ENCODE peak calls at places on chromosome 22, in eight cellular contexts. One of them, this sample, is unnamed.

GRCh38 chr22:46577361-46578249 is 40.2 kb upstream of the CELSR1 start:
- DNase-seq in activated CD4-positive, alpha-beta T cell treated with anti-CD3 and anti-CD28 coated beads for 24 hours: no peak
- DNase-seq in posterior vena cava: no peak
- DNase-seq in pancreas: peak; percentile 83
- DNase-seq in NCI-H345: no peak
- DNase-seq in HS-27A: no peak
- DNase-seq in posterior cingulate gyrus: no peak
- DNase-seq in BJ: no peak
- DNase-seq in this sample: no peak

GRCh38 chr22:36366291-36366708 is 21.5 kb downstream of the MYH9 start:
- DNase-seq in posterior vena cava: no peak
- DNase-seq in activated CD4-positive, alpha-beta T cell treated with anti-CD3 and anti-CD28 coated beads for 24 hours: no peak
- DNase-seq in NCI-H345: no peak
- DNase-seq in BJ: no peak
- DNase-seq in pancreas: no peak
- DNase-seq in HS-27A: no peak
- DNase-seq in posterior cingulate gyrus: no peak
- DNase-seq in this sample: peak; percentile 12

GRCh38 chr22:50261615-50262459 is at the start of gene MAPK12:
- DNase-seq in pancreas: no peak
- DNase-seq in posterior vena cava: no peak
- DNase-seq in HS-27A: no peak
- DNase-seq in posterior cingulate gyrus: no peak
- DNase-seq in BJ: no peak
- DNase-seq in activated CD4-positive, alpha-beta T cell treated with anti-CD3 and anti-CD28 coated beads for 24 hours: no peak
- DNase-seq in NCI-H345: no peak
- DNase-seq in this sample: no peak

GRCh38 chr22:43110927-43111623 is 525 bp downstream of the BIK start:
- DNase-seq in HS-27A: no peak
- DNase-seq in BJ: no peak
- DNase-seq in posterior vena cava: no peak
- DNase-seq in activated CD4-positive, alpha-beta T cell treated with anti-CD3 and anti-CD28 coated beads for 24 hours: no peak
- DNase-seq in posterior cingulate gyrus: no peak
- DNase-seq in NCI-H345: peak; percentile 33
- DNase-seq in pancreas: peak; percentile 90
- DNase-seq in this sample: no peak

GRCh38 chr22:31093090-31093850 is 12.2 kb downstream of the SMTN start:
- DNase-seq in posterior vena cava: no peak
- DNase-seq in activated CD4-positive, alpha-beta T cell treated with anti-CD3 and anti-CD28 coated beads for 24 hours: no peak
- DNase-seq in posterior cingulate gyrus: peak; percentile 61
- DNase-seq in BJ: no peak
- DNase-seq in HS-27A: no peak
- DNase-seq in NCI-H345: no peak
- DNase-seq in pancreas: peak; percentile 76
- DNase-seq in this sample: no peak

GRCh38 chr22:18042685-18043084 is 18.3 kb upstream of the MICAL3 start:
- DNase-seq in posterior cingulate gyrus: no peak
- DNase-seq in posterior vena cava: no peak
- DNase-seq in BJ: peak; percentile 49
- DNase-seq in activated CD4-positive, alpha-beta T cell treated with anti-CD3 and anti-CD28 coated beads for 24 hours: no peak
- DNase-seq in NCI-H345: no peak
- DNase-seq in pancreas: no peak
- DNase-seq in HS-27A: no peak
- DNase-seq in this sample: no peak

GRCh38 chr22:50314455-50315288 is 7.2 kb upstream of the PLXNB2 start:
- DNase-seq in NCI-H345: no peak
- DNase-seq in posterior cingulate gyrus: peak; percentile 26
- DNase-seq in posterior vena cava: peak; percentile 89
- DNase-seq in BJ: no peak
- DNase-seq in activated CD4-positive, alpha-beta T cell treated with anti-CD3 and anti-CD28 coated beads for 24 hours: peak; percentile 66
- DNase-seq in HS-27A: no peak
- DNase-seq in pancreas: no peak
- DNase-seq in this sample: no peak

GRCh38 chr22:25700996-25701815 is 40.8 kb upstream of the MYO18B start:
- DNase-seq in BJ: peak; percentile 30
- DNase-seq in posterior vena cava: no peak
- DNase-seq in posterior cingulate gyrus: peak; percentile 45
- DNase-seq in activated CD4-positive, alpha-beta T cell treated with anti-CD3 and anti-CD28 coated beads for 24 hours: no peak
- DNase-seq in pancreas: no peak
- DNase-seq in HS-27A: no peak
- DNase-seq in NCI-H345: no peak
- DNase-seq in this sample: no peak

GRCh38 chr22:35601743-35602633 is 15.1 kb downstream of the MB start:
- DNase-seq in posterior cingulate gyrus: no peak
- DNase-seq in HS-27A: no peak
- DNase-seq in pancreas: no peak
- DNase-seq in posterior vena cava: no peak
- DNase-seq in activated CD4-positive, alpha-beta T cell treated with anti-CD3 and anti-CD28 coated beads for 24 hours: no peak
- DNase-seq in NCI-H345: no peak
- DNase-seq in BJ: no peak
- DNase-seq in this sample: peak; percentile 70

GRCh38 chr22:36287881-36288515 is 35.1 kb downstream of the APOL1 start:
- DNase-seq in HS-27A: no peak
- DNase-seq in NCI-H345: no peak
- DNase-seq in posterior vena cava: peak; percentile 81
- DNase-seq in pancreas: no peak
- DNase-seq in BJ: no peak
- DNase-seq in activated CD4-positive, alpha-beta T cell treated with anti-CD3 and anti-CD28 coated beads for 24 hours: no peak
- DNase-seq in posterior cingulate gyrus: no peak
- DNase-seq in this sample: no peak

GRCh38 chr22:48098936-48099245 is 1336.4 kb downstream of the TBC1D22A start:
- DNase-seq in pancreas: no peak
- DNase-seq in BJ: no peak
- DNase-seq in HS-27A: no peak
- DNase-seq in activated CD4-positive, alpha-beta T cell treated with anti-CD3 and anti-CD28 coated beads for 24 hours: no peak
- DNase-seq in posterior cingulate gyrus: no peak
- DNase-seq in NCI-H345: no peak
- DNase-seq in posterior vena cava: no peak
- DNase-seq in this sample: no peak

GRCh38 chr22:30742291-30743256 is 47.9 kb downstream of the OSBP2 start:
- DNase-seq in pancreas: no peak
- DNase-seq in activated CD4-positive, alpha-beta T cell treated with anti-CD3 and anti-CD28 coated beads for 24 hours: no peak
- DNase-seq in NCI-H345: no peak
- DNase-seq in posterior vena cava: no peak
- DNase-seq in posterior cingulate gyrus: no peak
- DNase-seq in BJ: no peak
- DNase-seq in HS-27A: no peak
- DNase-seq in this sample: no peak

GRCh38 chr22:16969508-16970327 is 38.3 kb downstream of the GAB4 start:
- DNase-seq in activated CD4-positive, alpha-beta T cell treated with anti-CD3 and anti-CD28 coated beads for 24 hours: no peak
- DNase-seq in HS-27A: no peak
- DNase-seq in posterior vena cava: no peak
- DNase-seq in BJ: no peak
- DNase-seq in NCI-H345: no peak
- DNase-seq in pancreas: no peak
- DNase-seq in posterior cingulate gyrus: no peak
- DNase-seq in this sample: no peak

GRCh38 chr22:31160328-31160978 is 471 bp downstream of the RNF185 start:
- DNase-seq in NCI-H345: no peak
- DNase-seq in BJ: no peak
- DNase-seq in posterior cingulate gyrus: no peak
- DNase-seq in posterior vena cava: no peak
- DNase-seq in activated CD4-positive, alpha-beta T cell treated with anti-CD3 and anti-CD28 coated beads for 24 hours: no peak
- DNase-seq in pancreas: no peak
- DNase-seq in HS-27A: no peak
- DNase-seq in this sample: no peak

This sample was measured in kidney glomerular epithelial cell.